ENCODE peak calls at places on chromosomes 13 and 19, in six cellular contexts. C, M, T, U, R and F are unnamed samples.

GRCh38 chr19:1063909-1064660 is 2.9 kb upstream of the ARHGAP45 start:
- DNase-seq in C (no peak), U (no peak), R (no peak), M (no peak), T (no peak), F (no peak)

GRCh38 chr13:48562296-48563066 is 29.6 kb upstream of the RCBTB2 start:
- DNase-seq in R (peak; percentile 20), C (no peak), M (no peak), T (no peak), U (peak; percentile 65), F (no peak)

GRCh38 chr19:38047048-38047435 is 140.0 kb downstream of the SIPA1L3 start:
- DNase-seq in T (no peak), U (no peak), R (no peak), C (no peak), M (no peak), F (no peak)

GRCh38 chr13:112573710-112574109 is 14.2 kb downstream of the TUBGCP3 start:
- DNase-seq in M (no peak), T (no peak), C (no peak), U (no peak), R (no peak), F (no peak)

GRCh38 chr13:80419416-80419815 is 78.5 kb upstream of the SPRY2 start:
- DNase-seq in T (no peak), C (no peak), M (no peak), U (no peak), R (no peak), F (no peak)

GRCh38 chr19:31378404-31378803 is 29.2 kb upstream of the TSHZ3 start:
- DNase-seq in T (peak; percentile 98), R (no peak), U (no peak), M (no peak), C (peak; percentile 80), F (no peak)

GRCh38 chr13:25980255-25980654 is 71.6 kb downstream of the SHISA2 start:
- DNase-seq in M (no peak), U (no peak), C (peak; percentile 28), R (no peak), T (no peak), F (peak; percentile 79)

GRCh38 chr19:10514211-10515145 is 2.8 kb downstream of the S1PR5 start:
- DNase-seq in M (no peak), R (peak; percentile 24), C (no peak), T (no peak), U (no peak), F (peak; percentile 88)

GRCh38 chr13:30906411-30906990 is 430 bp downstream of the MEDAG start:
- DNase-seq in U (no peak), C (no peak), R (no peak), M (no peak), T (peak; percentile 22), F (no peak)

GRCh38 chr13:47708386-47708785 is 292.7 kb downstream of the SUCLA2 start:
- DNase-seq in T (peak; percentile 9), M (no peak), U (no peak), C (peak; percentile 75), R (no peak), F (no peak)